ENCODE peak calls at places on chromosome 22, in eight cellular contexts. Q is suprapubic skin, B is sigmoid colon, S is A549, H is stomach, G is tibial nerve, W is HepG2, R is K562. M is an unnamed sample.

GRCh38 chr22:30514252-30514651 is 8.8 kb upstream of the SEC14L4 start:
- DNase-seq in Q (no peak), B (no peak), R (no peak), H (no peak), S (no peak), G (no peak), W (no peak), M (no peak)

GRCh38 chr22:48748113-48748859 is 1079.4 kb downstream of the BRD1 start:
- DNase-seq in R (no peak), W (no peak), S (no peak), B (peak; percentile 51), H (peak; percentile 20), G (no peak), Q (no peak), M (peak; percentile 60)

GRCh38 chr22:35425971-35426800 is 26.2 kb downstream of the MCM5 start:
- DNase-seq in H (no peak), S (no peak), R (no peak), W (no peak), G (no peak), Q (no peak), B (no peak), M (no peak)

GRCh38 chr22:26708256-26709009 is 51.0 kb downstream of the MIAT start:
- DNase-seq in R (no peak), H (no peak), G (no peak), W (no peak), B (no peak), Q (no peak), S (no peak), M (no peak)

GRCh38 chr22:27962268-27963191 is 43.5 kb upstream of the PITPNB start:
- DNase-seq in H (no peak), Q (no peak), W (no peak), G (no peak), B (no peak), S (no peak), R (no peak), M (no peak)

GRCh38 chr22:27317961-27318360 is 483.6 kb downstream of the MN1 start:
- DNase-seq in Q (no peak), H (no peak), W (no peak), S (no peak), B (no peak), G (no peak), R (no peak), M (no peak)

GRCh38 chr22:17655289-17655688 is 16.7 kb downstream of the BCL2L13 start:
- DNase-seq in W (no peak), Q (no peak), B (no peak), G (no peak), H (no peak), S (no peak), R (no peak), M (peak; percentile 84)

GRCh38 chr22:36884314-36885158 is 23.7 kb downstream of the NCF4 start:
- DNase-seq in B (no peak), Q (no peak), W (no peak), S (no peak), G (no peak), R (no peak), H (no peak), M (no peak)

GRCh38 chr22:31977939-31978338 is 33.6 kb downstream of the YWHAH start:
- DNase-seq in W (no peak), Q (no peak), G (no peak), B (no peak), H (no peak), R (no peak), S (no peak), M (no peak)
- TF ChIP-seq EP300 in W (no peak), Q (no peak), G (no peak), B (no peak), H (no peak), R (no peak), S (no peak), M (no peak)

GRCh38 chr22:40002935-40003715 is 8.4 kb downstream of the FAM83F start:
- DNase-seq in G (no peak), R (no peak), Q (no peak), B (no peak), H (no peak), W (no peak), S (no peak), M (no peak)
- H3K4me1 ChIP-seq in G (peaks cover 24% of the 10 kb centered on the region), R (peaks cover 49% of the 10 kb centered on the region), Q (peaks cover 98% of the 10 kb centered on the region), B (no peaks in the 10 kb centered on the region), H (peaks cover 31% of the 10 kb centered on the region), W (peaks cover 47% of the 10 kb centered on the region), S (peaks cover 17% of the 10 kb centered on the region), M (no peaks in the 10 kb centered on the region)

GRCh38 chr22:41561335-41561734 is 525 bp downstream of the CSDC2 start:
- DNase-seq in G (no peak), R (no peak), Q (no peak), S (no peak), H (no peak), W (no peak), B (peak; percentile 73), M (no peak)

GRCh38 chr22:41555325-41555724 is 5.5 kb upstream of the CSDC2 start:
- DNase-seq in R (no peak), Q (no peak), B (no peak), G (no peak), S (no peak), H (no peak), W (no peak), M (no peak)

GRCh38 chr22:41560095-41560487 is 719 bp upstream of the CSDC2 start:
- DNase-seq in H (no peak), B (no peak), R (no peak), G (no peak), S (no peak), Q (no peak), W (no peak), M (no peak)

GRCh38 chr22:41561788-41562187 is 978 bp downstream of the CSDC2 start:
- DNase-seq in G (no peak), W (no peak), B (no peak), R (no peak), Q (no peak), S (no peak), H (no peak), M (no peak)

GRCh38 chr22:41557401-41558240 is 3.2 kb upstream of the CSDC2 start:
- DNase-seq in B (peak; percentile 88), R (peak; percentile 55), S (no peak), Q (no peak), H (peak; percentile 78), W (peak; percentile 70), G (peak; percentile 57), M (peak; percentile 83)
- H3K27ac ChIP-seq in B (peak overlapping the region; percentile 73), R (no peak overlapping the region), S (peak overlapping the region; percentile 35), Q (no peak overlapping the region), H (peak overlapping the region; percentile 65), W (peak overlapping the region; percentile 8), G (peak overlapping the region; percentile 46), M (peak overlapping the region; percentile 79)

GRCh38 chr22:25025586-25025985 is 73.1 kb downstream of the KIAA1671 start:
- DNase-seq in G (no peak), H (no peak), S (no peak), W (peak; percentile 48), R (no peak), Q (no peak), B (no peak), M (no peak)
- TF ChIP-seq EP300 in G (no peak), H (no peak), S (no peak), W (no peak), R (no peak), Q (no peak), B (no peak), M (no peak)

DNA sequence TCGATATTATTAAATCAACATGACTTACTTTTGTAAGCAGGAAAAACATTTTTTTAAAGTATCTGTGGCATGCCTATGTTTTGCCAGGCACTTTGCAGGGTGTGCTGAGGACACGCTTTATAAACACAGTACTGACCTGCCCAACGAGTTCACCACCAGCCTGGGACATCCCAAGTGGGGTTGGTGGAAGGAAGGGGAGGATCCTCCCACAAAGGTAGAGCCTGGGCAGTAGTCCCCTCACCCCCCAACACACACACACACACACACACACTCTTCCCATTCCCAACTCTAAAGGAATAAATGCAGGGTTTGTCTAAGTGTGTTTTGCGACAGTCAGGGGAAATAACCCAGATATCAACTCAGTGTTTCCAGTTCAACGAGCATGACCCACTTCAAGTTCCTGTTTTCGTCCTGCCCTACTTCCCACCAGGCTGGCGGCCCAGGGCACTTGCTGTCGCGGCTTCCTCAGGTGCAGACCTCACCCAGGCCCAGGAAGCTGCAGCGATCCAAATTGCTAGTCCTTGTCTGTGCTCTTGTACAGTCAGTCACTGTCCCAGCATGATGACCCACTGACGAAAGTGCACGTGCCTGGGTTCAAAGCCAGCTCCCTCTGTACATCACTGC is 3.1 kb downstream of the CERK start:
- DNase-seq in Q (no peak), G (no peak), H (peak; percentile 56), B (no peak), S (no peak), W (no peak), R (no peak), M (peak; percentile 75)
- H3K4me1 ChIP-seq in Q (peaks cover 75% of the 10 kb centered on the region), G (peaks cover 71% of the 10 kb centered on the region), H (peaks cover 84% of the 10 kb centered on the region), B (no peaks in the 10 kb centered on the region), S (peaks cover 19% of the 10 kb centered on the region), W (peaks cover 76% of the 10 kb centered on the region), R (peaks cover 5% of the 10 kb centered on the region), M (peaks cover 71% of the 10 kb centered on the region)

DNA sequence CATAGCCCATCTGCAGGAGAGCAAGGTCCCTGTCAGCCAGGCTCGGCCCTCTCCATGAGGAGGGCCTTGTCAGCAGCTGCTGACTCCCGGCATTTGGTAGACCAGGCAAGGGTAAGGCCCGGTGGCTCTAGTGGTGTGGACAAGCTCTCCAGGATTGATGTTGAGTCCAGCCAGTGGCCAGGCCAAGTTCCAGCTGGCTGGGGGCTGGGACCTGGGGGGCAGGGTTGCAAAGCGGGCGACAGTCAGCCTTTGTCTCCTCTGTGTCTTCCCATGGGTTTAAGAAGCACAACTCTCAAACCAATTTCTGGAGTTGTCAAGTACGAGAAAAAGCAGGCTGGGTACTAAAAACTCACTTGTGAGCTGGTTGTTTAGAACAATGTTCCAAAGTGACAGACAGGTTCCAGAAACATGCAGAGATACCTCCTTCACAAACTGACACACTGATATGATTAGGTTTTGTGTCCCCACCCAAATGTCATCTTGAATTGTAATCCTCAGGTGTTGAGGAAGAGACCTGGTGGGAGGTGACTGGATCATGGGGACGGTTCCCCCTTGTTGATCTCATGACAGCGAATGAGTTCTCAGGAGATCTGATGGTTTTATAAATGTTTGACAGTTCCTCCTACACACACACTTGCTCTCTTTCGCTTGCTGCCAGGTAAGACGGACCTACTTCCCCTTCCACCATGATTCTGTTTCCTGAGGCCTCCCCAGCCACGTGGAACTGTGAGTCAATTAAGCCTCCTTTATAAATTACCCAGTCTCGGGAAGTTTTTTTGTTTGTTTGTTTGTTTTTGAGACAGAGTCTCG is 52.3 kb upstream of the SERPIND1 start:
- DNase-seq in S (no peak), R (no peak), Q (no peak), W (no peak), H (no peak), B (no peak), G (no peak), M (no peak)
- H3K27ac ChIP-seq in S (no peak overlapping the region), R (no peak overlapping the region), Q (no peak overlapping the region), W (no peak overlapping the region), H (no peak overlapping the region), B (no peak overlapping the region), G (no peak overlapping the region), M (no peak overlapping the region)

GRCh38 chr22:49934144-49934890 is 15.9 kb downstream of the CRELD2 start:
- DNase-seq in B (peak; percentile 85), W (no peak), R (peak; percentile 45), H (peak; percentile 83), Q (no peak), S (no peak), G (peak; percentile 37), M (peak; percentile 95)
- TF ChIP-seq EP300 in B (no peak), W (no peak), R (no peak), H (no peak), Q (no peak), S (no peak), G (no peak), M (no peak)

DNA sequence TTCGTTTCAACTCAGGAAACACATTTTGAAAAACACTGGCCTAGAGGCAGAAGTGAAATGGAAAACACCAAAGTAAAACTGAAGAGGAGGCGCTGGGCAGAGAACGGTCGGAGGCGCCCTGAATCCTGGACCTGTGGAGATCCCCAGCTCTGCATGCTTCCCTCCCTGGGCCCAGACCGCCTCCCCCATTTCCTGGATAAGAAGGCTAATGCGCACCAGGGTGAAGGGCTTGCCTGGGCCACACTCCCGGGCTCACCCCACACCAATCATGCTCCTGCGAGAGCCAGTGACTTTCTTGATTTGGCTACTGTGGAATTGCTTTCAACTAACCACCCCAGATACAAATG is 167.1 kb downstream of the CRYBB2 start:
- DNase-seq in G (no peak), R (no peak), S (no peak), W (no peak), B (no peak), Q (no peak), H (no peak), M (no peak)
- H3K4me1 ChIP-seq in G (peaks cover 19% of the 10 kb centered on the region), R (no peaks in the 10 kb centered on the region), S (no peaks in the 10 kb centered on the region), W (peaks cover 69% of the 10 kb centered on the region), B (no peaks in the 10 kb centered on the region), Q (peaks cover 11% of the 10 kb centered on the region), H (no peaks in the 10 kb centered on the region), M (peaks cover 15% of the 10 kb centered on the region)